ENCODE peak calls at places on chromosome 11, in ten cellular contexts. G is spleen, A is MM.1S, D is sigmoid colon, O is ovary, C is IMR-90, T is Peyer's patch, K is left ventricle myocardium inferior, Z is HCT116, U is A673. J is an unnamed sample. For H3K9me3 and H3K4me1, the result is how much of the 10 kb centered on the place peaks cover.

GRCh38 chr11:94424662-94425061 is 23.4 kb upstream of the GPR83 start:
- DNase-seq in Z (no peak), A (no peak), U (no peak), D (no peak), G (no peak), O (no peak), K (no peak), C (peak), T (no peak), J (no peak)

GRCh38 chr11:15874699-15875098 is 481.6 kb downstream of the SOX6 start:
- DNase-seq in T (no peak), K (no peak), U (no peak), Z (no peak), D (no peak), O (no peak), G (no peak), C (no peak), A (no peak), J (no peak)

GRCh38 chr11:82398300-82398815 is 335.3 kb downstream of the FAM181B start:
- DNase-seq in G (no peak), U (no peak), Z (no peak), D (peak), A (no peak), O (peak), C (no peak), T (no peak), K (no peak), J (no peak)

GRCh38 chr11:58576792-58577440 is 1.3 kb upstream of the LPXN start:
- DNase-seq in U (peak), Z (no peak), A (peak), T (peak), D (peak), C (peak), O (no peak), K (no peak), G (no peak), J (no peak)

GRCh38 chr11:119721129-119722120 is 7.6 kb downstream of the NECTIN1 start:
- DNase-seq in U (peak), C (no peak), T (no peak), K (peak), G (no peak), A (no peak), Z (no peak), D (no peak), O (no peak), J (no peak)

GRCh38 chr11:28384418-28384817 is 276.2 kb downstream of the METTL15 start:
- DNase-seq in G (no peak), C (peak), D (no peak), A (no peak), U (no peak), Z (no peak), T (no peak), K (no peak), O (no peak), J (no peak)

GRCh38 chr11:35526370-35526792 is 965 bp upstream of the PAMR1 start:
- DNase-seq in D (no peak), U (peak), G (no peak), O (no peak), Z (peak), K (no peak), C (peak), T (no peak), A (no peak), J (no peak)

GRCh38 chr11:121838571-121838970 is 277.4 kb downstream of the BLID start:
- DNase-seq in T (no peak), U (no peak), Z (no peak), C (no peak), K (no peak), G (no peak), D (no peak), A (no peak), O (no peak), J (no peak)

GRCh38 chr11:45665206-45665932 is at the start of gene CHST1:
- DNase-seq in A (peak), K (peak), T (peak), O (peak), C (no peak), Z (no peak), U (peak), D (peak), G (peak), J (peak)

GRCh38 chr11:113397212-113397611 is 9.6 kb downstream of the ANKK1 start:
- DNase-seq in A (no peak), D (no peak), T (no peak), K (no peak), Z (no peak), U (no peak), O (no peak), C (no peak), G (peak), J (no peak)

GRCh38 chr11:47983464-47984397 is 3.4 kb downstream of the PTPRJ start:
- DNase-seq in K (no peak), G (no peak), C (peak), D (no peak), T (no peak), Z (no peak), O (no peak), A (peak), U (no peak), J (no peak)

GRCh38 chr11:117716652-117717440 is 80.2 kb downstream of the DSCAML1 start:
- DNase-seq in D (peak), O (no peak), A (no peak), C (no peak), U (no peak), G (no peak), Z (no peak), K (no peak), T (no peak), J (no peak)

GRCh38 chr11:117824571-117825537 is at the start of gene FXYD2:
- DNase-seq in Z (no peak), K (peak), C (no peak), T (peak), U (no peak), G (peak), A (no peak), O (peak), D (peak), J (no peak)

GRCh38 chr11:114135737-114136151 is 76.2 kb downstream of the ZBTB16 start:
- DNase-seq in G (no peak), D (peak), U (peak), C (no peak), A (no peak), O (no peak), K (no peak), T (peak), Z (no peak), J (no peak)

GRCh38 chr11:113954235-113954634 is 20.7 kb upstream of the HTR3A start:
- DNase-seq in Z (no peak), K (no peak), C (no peak), A (no peak), G (no peak), D (no peak), T (no peak), O (no peak), U (no peak), J (no peak)

GRCh38 chr11:35424157-35424945 is 5.0 kb upstream of the SLC1A2 start:
- DNase-seq in U (no peak), O (no peak), G (no peak), K (no peak), D (no peak), Z (no peak), T (no peak), C (peak), A (no peak), J (no peak)

GRCh38 chr11:120337896-120338840 is 2.0 kb downstream of the ARHGEF12 start:
- DNase-seq in Z (no peak), D (no peak), O (no peak), C (peak), U (peak), T (no peak), K (no peak), A (peak), G (no peak), J (no peak)

GRCh38 chr11:18064450-18065048 is 18.5 kb upstream of the TPH1 start:
- DNase-seq in K (no peak), O (no peak), A (no peak), G (no peak), U (no peak), Z (no peak), C (no peak), T (no peak), D (no peak), J (no peak)

GRCh38 chr11:18578975-18579598 is 9.4 kb downstream of the UEVLD start:
- DNase-seq in A (no peak), D (no peak), T (peak), Z (no peak), U (no peak), O (no peak), C (no peak), K (no peak), G (no peak), J (no peak)

GRCh38 chr11:61353109-61354067 is 8.3 kb downstream of the CYB561A3 start:
- DNase-seq in D (no peak), O (no peak), U (no peak), C (no peak), K (no peak), Z (no peak), T (peak), G (peak), A (no peak), J (no peak)

GRCh38 chr11:64227405-64227956 is 1.4 kb downstream of the NUDT22 start:
- DNase-seq in C (no peak), G (peak), T (no peak), O (no peak), K (no peak), Z (no peak), U (no peak), D (peak), A (no peak), J (no peak)
- H3K4me3 ChIP-seq in C (no peak), G (peak), T (peak), O (no peak), K (peak), Z (peak), U (peak), D (peak), A (peak), J (no peak)

GRCh38 chr11:124982043-124982442 is 28.0 kb downstream of the CCDC15 start:
- DNase-seq in D (no peak), U (no peak), T (no peak), A (no peak), Z (no peak), G (no peak), O (no peak), K (no peak), C (no peak), J (no peak)
- H3K9me3 ChIP-seq in D (under half), U (under half), T (under half), A (under half), Z (under half), G (under half), O (under half), K (under half), C (under half), J (under half)

GRCh38 chr11:77470971-77471370 is 2.9 kb downstream of the PAK1 start:
- DNase-seq in A (no peak), O (no peak), Z (no peak), T (no peak), U (no peak), K (no peak), G (no peak), D (no peak), C (no peak), J (no peak)
- H3K4me1 ChIP-seq in A (under half), O (under half), Z (under half), T (under half), U (under half), K (under half), G (under half), D (under half), C (under half), J (under half)

DNA sequence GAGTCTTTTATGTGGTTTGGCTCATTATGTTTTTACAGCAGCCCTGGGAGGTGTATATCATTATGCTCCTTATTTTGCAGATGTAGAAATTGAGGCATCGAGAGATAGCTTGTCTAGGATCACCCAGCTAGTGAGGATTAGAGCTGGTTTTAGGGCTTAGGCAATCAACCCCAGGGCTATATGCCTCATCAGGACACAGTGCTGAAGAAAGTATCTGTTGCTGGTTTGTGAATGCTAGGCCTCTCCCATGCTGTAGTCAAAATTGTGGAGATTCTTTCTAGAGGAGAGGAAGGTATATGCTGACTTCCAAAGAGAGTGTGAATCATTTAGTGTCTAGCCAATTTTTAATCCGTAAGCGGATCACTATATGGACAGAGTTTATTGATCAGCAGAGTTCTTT is 204.5 kb downstream of the HIPK3 start:
- DNase-seq in D (no peak), A (no peak), C (no peak), K (no peak), T (no peak), Z (no peak), G (no peak), O (no peak), U (no peak), J (no peak)
- H3K4me3 ChIP-seq in D (no peak), A (no peak), C (no peak), K (no peak), T (no peak), Z (no peak), G (no peak), O (no peak), U (no peak), J (no peak)